ENCODE peak calls at places on chromosomes 2 and 18, in eight cellular contexts. One of them, this sample, is unnamed.

GRCh38 chr2:217783243-217783642 is 219.6 kb downstream of the TNS1 start:
- DNase-seq in stomach: no peak
- DNase-seq in transverse colon: no peak
- DNase-seq in K562: no peak
- DNase-seq in A549: no peak
- DNase-seq in H1: no peak
- DNase-seq in GM12878: no peak
- DNase-seq in HepG2: no peak
- DNase-seq in this sample: no peak

GRCh38 chr2:197675711-197676188 is 363 bp upstream of the RFTN2 start:
- DNase-seq in stomach: no peak
- DNase-seq in H1: no peak
- DNase-seq in A549: no peak
- DNase-seq in GM12878: no peak
- DNase-seq in K562: peak
- DNase-seq in HepG2: no peak
- DNase-seq in transverse colon: no peak
- DNase-seq in this sample: no peak

GRCh38 chr18:2657788-2658458 is 2.4 kb downstream of the SMCHD1 start:
- DNase-seq in H1: no peak
- DNase-seq in stomach: no peak
- DNase-seq in HepG2: peak
- DNase-seq in A549: no peak
- DNase-seq in GM12878: no peak
- DNase-seq in transverse colon: no peak
- DNase-seq in K562: peak
- DNase-seq in this sample: no peak

GRCh38 chr18:39489426-39489825 is 1923.8 kb upstream of the CELF4 start:
- DNase-seq in K562: no peak
- DNase-seq in A549: no peak
- DNase-seq in HepG2: no peak
- DNase-seq in transverse colon: no peak
- DNase-seq in GM12878: no peak
- DNase-seq in stomach: no peak
- DNase-seq in H1: no peak
- DNase-seq in this sample: no peak

GRCh38 chr2:46697830-46698323 is 217.7 kb downstream of the MCFD2 start:
- DNase-seq in stomach: no peak
- DNase-seq in H1: no peak
- DNase-seq in A549: no peak
- DNase-seq in GM12878: no peak
- DNase-seq in HepG2: peak
- DNase-seq in K562: peak
- DNase-seq in transverse colon: peak
- DNase-seq in this sample: no peak

GRCh38 chr2:30225131-30225762 is 6.1 kb upstream of the LBH start:
- DNase-seq in GM12878: no peak
- DNase-seq in stomach: no peak
- DNase-seq in K562: no peak
- DNase-seq in A549: no peak
- DNase-seq in H1: no peak
- DNase-seq in transverse colon: peak
- DNase-seq in HepG2: no peak
- DNase-seq in this sample: no peak

GRCh38 chr2:182980652-182981051 is 57.6 kb downstream of the NCKAP1 start:
- DNase-seq in stomach: no peak
- DNase-seq in GM12878: no peak
- DNase-seq in transverse colon: no peak
- DNase-seq in K562: no peak
- DNase-seq in H1: no peak
- DNase-seq in HepG2: no peak
- DNase-seq in A549: no peak
- DNase-seq in this sample: no peak

GRCh38 chr18:25351280-25351772 is 640 bp downstream of the ZNF521 start:
- DNase-seq in GM12878: no peak
- DNase-seq in HepG2: no peak
- DNase-seq in A549: no peak
- DNase-seq in transverse colon: no peak
- DNase-seq in K562: no peak
- DNase-seq in H1: no peak
- DNase-seq in stomach: no peak
- DNase-seq in this sample: no peak

GRCh38 chr18:7872569-7872968 is 305.5 kb downstream of the PTPRM start:
- DNase-seq in HepG2: peak
- DNase-seq in A549: peak
- DNase-seq in GM12878: no peak
- DNase-seq in stomach: no peak
- DNase-seq in H1: no peak
- DNase-seq in K562: no peak
- DNase-seq in transverse colon: no peak
- DNase-seq in this sample: no peak

GRCh38 chr18:59357928-59358327 is 1.1 kb downstream of the LMAN1 start:
- DNase-seq in H1: no peak
- DNase-seq in A549: no peak
- DNase-seq in K562: peak
- DNase-seq in GM12878: no peak
- DNase-seq in transverse colon: no peak
- DNase-seq in stomach: no peak
- DNase-seq in HepG2: peak
- DNase-seq in this sample: no peak

GRCh38 chr2:182866095-182866460 is 359 bp downstream of the FRZB start:
- DNase-seq in transverse colon: no peak
- DNase-seq in A549: no peak
- DNase-seq in HepG2: no peak
- DNase-seq in H1: peak
- DNase-seq in GM12878: no peak
- DNase-seq in K562: no peak
- DNase-seq in stomach: no peak
- DNase-seq in this sample: no peak

GRCh38 chr18:3104190-3105054 is 91.5 kb upstream of the LPIN2 start:
- DNase-seq in stomach: no peak
- DNase-seq in H1: no peak
- DNase-seq in transverse colon: no peak
- DNase-seq in GM12878: no peak
- DNase-seq in HepG2: no peak
- DNase-seq in A549: no peak
- DNase-seq in K562: no peak
- DNase-seq in this sample: peak

GRCh38 chr2:98913916-98914712 is 21.9 kb downstream of the CRACDL start:
- DNase-seq in A549: no peak
- DNase-seq in GM12878: no peak
- DNase-seq in H1: no peak
- DNase-seq in HepG2: no peak
- DNase-seq in K562: no peak
- DNase-seq in stomach: peak
- DNase-seq in transverse colon: no peak
- DNase-seq in this sample: no peak

GRCh38 chr2:167333245-167333644 is 445.0 kb downstream of the XIRP2 start:
- DNase-seq in GM12878: no peak
- DNase-seq in HepG2: no peak
- DNase-seq in H1: no peak
- DNase-seq in stomach: no peak
- DNase-seq in A549: no peak
- DNase-seq in transverse colon: no peak
- DNase-seq in K562: no peak
- DNase-seq in this sample: no peak

GRCh38 chr2:197598450-197598849 is 76.9 kb downstream of the RFTN2 start:
- DNase-seq in HepG2: peak
- DNase-seq in K562: no peak
- DNase-seq in H1: no peak
- DNase-seq in stomach: no peak
- DNase-seq in transverse colon: no peak
- DNase-seq in GM12878: no peak
- DNase-seq in A549: no peak
- DNase-seq in this sample: no peak

GRCh38 chr18:46110406-46110805 is 6.2 kb downstream of the HAUS1 start:
- DNase-seq in A549: no peak
- DNase-seq in stomach: no peak
- DNase-seq in K562: no peak
- DNase-seq in HepG2: no peak
- DNase-seq in transverse colon: no peak
- DNase-seq in GM12878: no peak
- DNase-seq in H1: no peak
- DNase-seq in this sample: no peak

GRCh38 chr2:129092871-129093385 is 774.3 kb upstream of the HS6ST1 start:
- DNase-seq in K562: no peak
- DNase-seq in transverse colon: no peak
- DNase-seq in GM12878: no peak
- DNase-seq in stomach: no peak
- DNase-seq in A549: no peak
- DNase-seq in H1: no peak
- DNase-seq in HepG2: no peak
- DNase-seq in this sample: no peak

GRCh38 chr2:240178564-240178963 is 38.1 kb upstream of the OTOS start:
- DNase-seq in A549: no peak
- DNase-seq in GM12878: no peak
- DNase-seq in stomach: no peak
- DNase-seq in HepG2: no peak
- DNase-seq in H1: no peak
- DNase-seq in transverse colon: no peak
- DNase-seq in K562: no peak
- DNase-seq in this sample: no peak

GRCh38 chr2:8241317-8241716 is 440.5 kb upstream of the ID2 start:
- DNase-seq in GM12878: no peak
- DNase-seq in HepG2: peak
- DNase-seq in H1: no peak
- DNase-seq in A549: no peak
- DNase-seq in K562: no peak
- DNase-seq in transverse colon: no peak
- DNase-seq in stomach: no peak
- DNase-seq in this sample: no peak

GRCh38 chr18:10454800-10455550 is 540 bp downstream of the APCDD1 start:
- DNase-seq in transverse colon: no peak
- DNase-seq in H1: peak
- DNase-seq in K562: no peak
- DNase-seq in stomach: peak
- DNase-seq in HepG2: no peak
- DNase-seq in GM12878: no peak
- DNase-seq in A549: peak
- DNase-seq in this sample: peak
- TF ChIP-seq CTCF in transverse colon: no peak
- TF ChIP-seq CTCF in H1: no peak
- TF ChIP-seq CTCF in K562: no peak
- TF ChIP-seq CTCF in stomach: no peak
- TF ChIP-seq CTCF in HepG2: no peak
- TF ChIP-seq CTCF in GM12878: no peak
- TF ChIP-seq CTCF in A549: no peak
- TF ChIP-seq CTCF in this sample: no peak

DNA sequence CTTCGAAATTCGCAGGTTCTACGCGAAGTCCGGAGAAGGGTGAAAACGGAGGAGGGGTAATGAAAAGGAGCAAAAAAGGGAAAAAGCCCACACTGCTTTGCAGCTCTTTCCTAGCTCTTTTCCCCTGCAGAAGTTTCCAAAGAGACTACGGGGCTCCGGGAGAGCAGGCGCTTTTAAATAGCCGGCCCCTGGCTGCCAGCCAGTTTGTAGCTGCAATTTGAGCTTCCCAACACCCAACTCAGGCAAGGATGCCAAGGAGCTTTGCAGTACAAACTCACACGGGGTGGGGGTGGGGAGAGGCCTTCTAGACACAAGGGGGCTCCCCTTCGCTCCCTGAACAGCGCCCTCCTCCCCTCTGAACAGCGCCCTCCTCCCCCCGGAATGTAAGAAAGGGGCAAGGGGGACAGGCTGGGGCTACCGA is at the start of gene IGFBP5:
- DNase-seq in A549: no peak
- DNase-seq in H1: peak
- DNase-seq in K562: no peak
- DNase-seq in GM12878: no peak
- DNase-seq in stomach: peak
- DNase-seq in transverse colon: peak
- DNase-seq in HepG2: no peak
- DNase-seq in this sample: peak
- TF ChIP-seq EP300 in A549: no peak
- TF ChIP-seq EP300 in H1: no peak
- TF ChIP-seq EP300 in K562: no peak
- TF ChIP-seq EP300 in GM12878: no peak
- TF ChIP-seq EP300 in stomach: no peak
- TF ChIP-seq EP300 in transverse colon: no peak
- TF ChIP-seq EP300 in HepG2: no peak
- TF ChIP-seq EP300 in this sample: no peak

DNA sequence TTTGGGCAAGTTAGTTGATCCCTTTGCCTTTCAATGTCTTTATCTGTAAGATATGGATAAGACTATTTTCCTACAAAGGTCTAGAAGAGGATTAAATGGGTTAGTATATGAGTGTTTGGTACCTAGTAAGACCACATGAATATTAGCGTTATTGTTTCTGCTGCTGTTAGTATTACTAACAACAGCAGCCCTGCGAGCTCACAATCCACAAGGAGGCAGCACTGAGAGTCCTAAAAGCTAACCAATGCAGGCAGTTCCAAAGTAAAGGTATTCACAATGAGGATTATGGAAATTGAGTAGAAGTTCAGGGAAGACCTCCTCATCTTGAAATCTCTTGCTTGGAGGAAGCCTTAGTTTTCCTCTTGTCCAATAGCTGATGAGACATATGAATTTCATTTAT is 248.9 kb downstream of the TDRD15 start:
- DNase-seq in H1: peak
- DNase-seq in GM12878: no peak
- DNase-seq in A549: peak
- DNase-seq in transverse colon: no peak
- DNase-seq in stomach: no peak
- DNase-seq in K562: peak
- DNase-seq in HepG2: peak
- DNase-seq in this sample: no peak
- TF ChIP-seq CTCF in H1: peak
- TF ChIP-seq CTCF in GM12878: peak
- TF ChIP-seq CTCF in A549: peak
- TF ChIP-seq CTCF in transverse colon: peak
- TF ChIP-seq CTCF in stomach: no peak
- TF ChIP-seq CTCF in K562: peak
- TF ChIP-seq CTCF in HepG2: peak
- TF ChIP-seq CTCF in this sample: peak

GRCh38 chr2:144006139-144006538 is 513.8 kb downstream of the ZEB2 start:
- DNase-seq in K562: no peak
- DNase-seq in A549: no peak
- DNase-seq in GM12878: no peak
- DNase-seq in HepG2: no peak
- DNase-seq in H1: no peak
- DNase-seq in stomach: no peak
- DNase-seq in transverse colon: no peak
- DNase-seq in this sample: no peak

GRCh38 chr2:144010096-144010495 is 509.8 kb downstream of the ZEB2 start:
- DNase-seq in HepG2: no peak
- DNase-seq in GM12878: no peak
- DNase-seq in A549: no peak
- DNase-seq in stomach: no peak
- DNase-seq in K562: no peak
- DNase-seq in transverse colon: no peak
- DNase-seq in H1: no peak
- DNase-seq in this sample: no peak

DNA sequence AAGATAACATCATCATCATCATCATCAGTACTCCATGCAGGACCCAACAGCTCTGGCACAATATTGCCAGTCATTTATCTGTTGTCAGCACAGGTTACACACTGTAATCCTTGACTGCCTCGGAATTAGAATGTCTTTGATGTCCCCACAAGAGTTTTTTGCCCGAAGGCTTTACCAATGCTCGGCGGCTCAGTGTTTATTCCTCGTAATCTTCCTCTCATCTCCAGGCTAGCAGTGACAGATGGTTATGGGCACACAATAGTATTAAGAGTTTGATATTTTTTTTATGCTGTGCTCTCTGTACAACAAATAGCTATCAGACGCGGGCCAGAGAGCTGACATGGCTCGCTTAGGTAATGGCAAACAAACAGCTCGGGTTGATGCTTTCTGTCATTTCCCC is 515.2 kb downstream of the ZEB2 start:
- DNase-seq in H1: no peak
- DNase-seq in GM12878: no peak
- DNase-seq in A549: no peak
- DNase-seq in HepG2: no peak
- DNase-seq in stomach: no peak
- DNase-seq in transverse colon: no peak
- DNase-seq in K562: peak
- DNase-seq in this sample: no peak
- TF ChIP-seq EP300 in H1: no peak
- TF ChIP-seq EP300 in GM12878: no peak
- TF ChIP-seq EP300 in A549: no peak
- TF ChIP-seq EP300 in HepG2: no peak
- TF ChIP-seq EP300 in stomach: no peak
- TF ChIP-seq EP300 in transverse colon: no peak
- TF ChIP-seq EP300 in K562: peak
- TF ChIP-seq EP300 in this sample: no peak